ENCODE peak calls at places on chromosomes 16 and 17, in nine cellular contexts. X is effector memory CD8-positive, alpha-beta T cell; D is GM12878; K is left lung; C is Panc1; S is A549; W is Right ventricle myocardium inferior; Z is T-helper 17 cell; R is activated naive CD4-positive, alpha-beta T cell treated with anti-CD3 and anti-CD28 coated beads, Interleukin-2, amount 50 U/mL, for 72 hours. B is an unnamed sample.

GRCh38 chr17:50638851-50639767 is 4.4 kb downstream of the ABCC3 start:
- ATAC-seq in R (no peak), W (peak; percentile 78), S (peak; percentile 80), Z (no peak), D (peak; percentile 9), K (peak; percentile 77), X (no peak), C (peak; percentile 81), B (no peak)

GRCh38 chr16:47571049-47571448 is 109.9 kb downstream of the PHKB start:
- ATAC-seq in R (no peak), D (no peak), C (no peak), S (no peak), Z (no peak), K (no peak), W (no peak), X (no peak), B (no peak)

GRCh38 chr16:85005278-85006069 is 5.9 kb downstream of the ZDHHC7 start:
- ATAC-seq in D (peak; percentile 32), X (no peak), K (peak; percentile 54), Z (no peak), W (peak; percentile 23), C (peak; percentile 30), S (peak; percentile 30), R (no peak), B (no peak)

GRCh38 chr17:44952946-44953475 is 5.4 kb upstream of the KIF18B start:
- ATAC-seq in Z (no peak), D (peak; percentile 27), S (peak; percentile 54), W (no peak), C (no peak), X (no peak), R (no peak), K (no peak), B (no peak)

GRCh38 chr17:78970834-78971763 is 8.6 kb downstream of the LGALS3BP start:
- ATAC-seq in R (peak; percentile 75), W (peak; percentile 45), X (peak; percentile 68), C (peak; percentile 70), K (peak; percentile 62), S (peak; percentile 81), D (peak; percentile 90), Z (peak; percentile 82), B (no peak)

GRCh38 chr17:63476857-63477470 is at the start of gene ACE:
- ATAC-seq in C (peak; percentile 69), R (peak; percentile 66), K (peak; percentile 24), D (peak; percentile 28), X (peak; percentile 70), W (peak; percentile 10), Z (peak; percentile 76), S (peak; percentile 11), B (peak; percentile 70)

GRCh38 chr16:31386157-31386984 is 6.8 kb upstream of the ITGAD start:
- ATAC-seq in K (peak; percentile 30), W (no peak), S (peak; percentile 80), R (peak; percentile 95), C (peak; percentile 90), X (peak; percentile 80), D (peak; percentile 91), Z (peak; percentile 62), B (peak; percentile 80)

GRCh38 chr16:64152010-64152767 is 969.7 kb downstream of the CDH11 start:
- ATAC-seq in Z (no peak), D (no peak), S (no peak), C (no peak), K (no peak), R (no peak), X (no peak), W (no peak), B (no peak)

GRCh38 chr16:69064164-69064563 is 41.3 kb upstream of the HAS3 start:
- ATAC-seq in S (peak; percentile 83), K (no peak), D (no peak), X (no peak), R (no peak), W (no peak), C (peak; percentile 92), Z (no peak), B (no peak)

GRCh38 chr17:10247806-10248334 is 49.5 kb upstream of the GAS7 start:
- ATAC-seq in R (no peak), S (no peak), X (no peak), W (no peak), D (no peak), Z (no peak), C (no peak), K (no peak), B (no peak)

GRCh38 chr17:37737081-37737480 is 7.8 kb downstream of the HNF1B start:
- ATAC-seq in Z (no peak), W (no peak), C (no peak), D (peak; percentile 41), K (no peak), R (no peak), S (peak; percentile 52), X (no peak), B (no peak)

GRCh38 chr17:67434061-67434525 is 57.0 kb downstream of the PITPNC1 start:
- ATAC-seq in X (peak; percentile 75), S (no peak), D (peak; percentile 68), R (peak; percentile 56), K (peak; percentile 69), W (peak; percentile 78), Z (peak; percentile 73), C (peak; percentile 55), B (no peak)

GRCh38 chr17:20256144-20256543 is 211.2 kb downstream of the LGALS9B start:
- ATAC-seq in C (no peak), S (no peak), W (no peak), D (no peak), Z (no peak), R (no peak), X (no peak), K (no peak), B (no peak)

GRCh38 chr16:56946767-56947603 is 14.8 kb upstream of the CETP start:
- ATAC-seq in D (peak; percentile 0), X (no peak), Z (no peak), R (no peak), W (no peak), K (no peak), C (no peak), S (no peak), B (peak; percentile 2)

GRCh38 chr17:17856386-17856785 is 19.6 kb upstream of the SREBF1 start:
- ATAC-seq in W (no peak), C (no peak), X (no peak), D (no peak), K (no peak), Z (no peak), S (no peak), R (no peak), B (no peak)

GRCh38 chr16:64507240-64508024 is 614.4 kb downstream of the CDH11 start:
- ATAC-seq in K (no peak), Z (no peak), R (no peak), W (peak; percentile 77), D (no peak), S (no peak), X (no peak), C (no peak), B (no peak)

GRCh38 chr17:59371426-59372099 is 40.1 kb downstream of the YPEL2 start:
- ATAC-seq in Z (no peak), C (no peak), X (no peak), S (no peak), W (peak; percentile 42), K (peak; percentile 6), R (no peak), D (peak; percentile 17), B (no peak)

GRCh38 chr17:20922128-20922670 is 120.6 kb downstream of the USP22 start:
- ATAC-seq in C (no peak), Z (no peak), S (no peak), X (no peak), D (no peak), W (peak; percentile 83), R (no peak), K (peak; percentile 49), B (no peak)

GRCh38 chr17:32927724-32928526 is at the start of gene TMEM98:
- ATAC-seq in W (peak; percentile 69), C (peak; percentile 83), K (peak; percentile 70), R (peak; percentile 53), X (no peak), S (peak; percentile 75), D (peak; percentile 60), Z (no peak), B (peak; percentile 56)

GRCh38 chr17:76191891-76192290 is 48.4 kb downstream of the RNF157 start:
- ATAC-seq in D (peak; percentile 84), K (no peak), Z (peak; percentile 90), X (peak; percentile 87), W (no peak), R (peak; percentile 90), C (no peak), S (no peak), B (peak; percentile 91)

GRCh38 chr17:1762233-1762905 is 509 bp downstream of the SERPINF1 start:
- ATAC-seq in K (peak; percentile 31), R (peak; percentile 16), W (peak; percentile 55), D (peak; percentile 49), Z (no peak), S (peak; percentile 58), X (no peak), C (peak; percentile 37), B (peak; percentile 47)

GRCh38 chr16:85376292-85377095 is 236.6 kb upstream of the GSE1 start:
- ATAC-seq in D (no peak), R (no peak), W (peak; percentile 83), X (no peak), S (no peak), K (no peak), C (no peak), Z (no peak), B (no peak)

GRCh38 chr17:53428913-53429312 is 393.8 kb upstream of the KIF2B start:
- ATAC-seq in K (no peak), R (no peak), S (no peak), C (no peak), Z (no peak), D (no peak), X (no peak), W (no peak), B (no peak)

GRCh38 chr17:7043195-7043543 is 723 bp downstream of the SLC16A11 start:
- ATAC-seq in D (no peak), W (peak; percentile 52), Z (no peak), C (peak; percentile 56), X (no peak), S (peak; percentile 17), K (peak; percentile 6), R (no peak), B (no peak)

GRCh38 chr16:46914556-46915201 is 30.5 kb downstream of the GPT2 start:
- ATAC-seq in D (no peak), K (no peak), Z (no peak), S (no peak), R (no peak), X (no peak), C (no peak), W (no peak), B (no peak)

GRCh38 chr16:85457366-85457765 is 155.8 kb upstream of the GSE1 start:
- ATAC-seq in D (no peak), K (no peak), R (no peak), C (peak; percentile 61), X (no peak), W (no peak), S (peak; percentile 54), Z (no peak), B (no peak)

GRCh38 chr17:40471856-40472732 is 28.8 kb downstream of the IGFBP4 start:
- ATAC-seq in Z (no peak), W (no peak), R (no peak), X (no peak), K (no peak), S (peak; percentile 30), D (no peak), C (no peak), B (no peak)

GRCh38 chr16:81633680-81634379 is 145.3 kb upstream of the PLCG2 start:
- ATAC-seq in D (no peak), K (no peak), W (no peak), S (peak; percentile 18), C (no peak), X (no peak), R (no peak), Z (no peak), B (no peak)

GRCh38 chr17:32518856-32519768 is 32.3 kb downstream of the CDK5R1 start:
- ATAC-seq in X (peak; percentile 60), W (peak; percentile 64), K (peak; percentile 87), R (peak; percentile 14), C (peak; percentile 82), S (no peak), D (peak; percentile 38), Z (peak; percentile 72), B (no peak)

GRCh38 chr17:5770556-5771270 is 186.4 kb upstream of the NLRP1 start:
- ATAC-seq in W (no peak), R (no peak), X (no peak), C (no peak), D (no peak), S (no peak), K (no peak), Z (no peak), B (no peak)

GRCh38 chr17:71830916-71831315 is 289.9 kb upstream of the SOX9 start:
- ATAC-seq in K (no peak), D (no peak), R (no peak), C (no peak), X (no peak), W (no peak), S (no peak), Z (no peak), B (no peak)

B was measured in stimulated activated memory B cell treated with anti-CD40 and anti-IgM and Interleukin-4, amounts not matched to agents 10 μg/mL and 1 μg/mL and 100 μg/mL, for 72 hours.